ENCODE peak calls at places on chromosomes 12 and 14, in nine cellular contexts. One of them, this sample, is unnamed.

GRCh38 chr14:56488306-56488705 is 91.3 kb upstream of the TMEM260 start:
- DNase-seq in astrocyte: no peak
- DNase-seq in mucosa of descending colon: no peak
- DNase-seq in breast epithelium: no peak
- DNase-seq in CD8-positive, alpha-beta T cell: no peak
- DNase-seq in spleen: no peak
- DNase-seq in pancreas: no peak
- DNase-seq in cardiac muscle cell: no peak
- DNase-seq in fibroblast of mammary gland: no peak
- DNase-seq in this sample: no peak

GRCh38 chr12:104859144-104859543 is 98.9 kb downstream of the SLC41A2 start:
- DNase-seq in cardiac muscle cell: no peak
- DNase-seq in fibroblast of mammary gland: peak; percentile 77
- DNase-seq in mucosa of descending colon: no peak
- DNase-seq in pancreas: no peak
- DNase-seq in spleen: no peak
- DNase-seq in astrocyte: peak; percentile 93
- DNase-seq in breast epithelium: no peak
- DNase-seq in CD8-positive, alpha-beta T cell: no peak
- DNase-seq in this sample: no peak

GRCh38 chr12:64665506-64665905 is 55.2 kb downstream of the RASSF3 start:
- DNase-seq in astrocyte: peak; percentile 18
- DNase-seq in fibroblast of mammary gland: peak; percentile 6
- DNase-seq in CD8-positive, alpha-beta T cell: peak; percentile 69
- DNase-seq in breast epithelium: no peak
- DNase-seq in spleen: no peak
- DNase-seq in cardiac muscle cell: no peak
- DNase-seq in mucosa of descending colon: no peak
- DNase-seq in pancreas: peak; percentile 67
- DNase-seq in this sample: peak; percentile 77

GRCh38 chr12:989051-989450 is 2.0 kb upstream of the ERC1 start:
- DNase-seq in astrocyte: no peak
- DNase-seq in spleen: no peak
- DNase-seq in pancreas: no peak
- DNase-seq in CD8-positive, alpha-beta T cell: no peak
- DNase-seq in cardiac muscle cell: no peak
- DNase-seq in breast epithelium: no peak
- DNase-seq in fibroblast of mammary gland: no peak
- DNase-seq in mucosa of descending colon: no peak
- DNase-seq in this sample: no peak

GRCh38 chr12:91999823-92000222 is 145.8 kb downstream of the BTG1 start:
- DNase-seq in astrocyte: no peak
- DNase-seq in CD8-positive, alpha-beta T cell: no peak
- DNase-seq in fibroblast of mammary gland: no peak
- DNase-seq in mucosa of descending colon: no peak
- DNase-seq in cardiac muscle cell: no peak
- DNase-seq in pancreas: no peak
- DNase-seq in breast epithelium: no peak
- DNase-seq in spleen: no peak
- DNase-seq in this sample: no peak

GRCh38 chr14:51147183-51147582 is 52.3 kb upstream of the TRIM9 start:
- DNase-seq in mucosa of descending colon: no peak
- DNase-seq in fibroblast of mammary gland: peak; percentile 85
- DNase-seq in CD8-positive, alpha-beta T cell: no peak
- DNase-seq in spleen: no peak
- DNase-seq in pancreas: no peak
- DNase-seq in breast epithelium: no peak
- DNase-seq in astrocyte: no peak
- DNase-seq in cardiac muscle cell: no peak
- DNase-seq in this sample: no peak

GRCh38 chr14:75875958-75876357 is 105.8 kb downstream of the TGFB3 start:
- DNase-seq in pancreas: no peak
- DNase-seq in mucosa of descending colon: no peak
- DNase-seq in spleen: no peak
- DNase-seq in cardiac muscle cell: no peak
- DNase-seq in CD8-positive, alpha-beta T cell: no peak
- DNase-seq in astrocyte: no peak
- DNase-seq in breast epithelium: no peak
- DNase-seq in fibroblast of mammary gland: peak; percentile 50
- DNase-seq in this sample: no peak

GRCh38 chr14:47207636-47208035 is 467.8 kb downstream of the MDGA2 start:
- DNase-seq in CD8-positive, alpha-beta T cell: no peak
- DNase-seq in cardiac muscle cell: no peak
- DNase-seq in mucosa of descending colon: no peak
- DNase-seq in astrocyte: no peak
- DNase-seq in breast epithelium: no peak
- DNase-seq in spleen: no peak
- DNase-seq in fibroblast of mammary gland: peak; percentile 2
- DNase-seq in pancreas: no peak
- DNase-seq in this sample: peak; percentile 10

GRCh38 chr12:90945070-90945649 is 9.8 kb downstream of the CCER1 start:
- DNase-seq in pancreas: no peak
- DNase-seq in cardiac muscle cell: peak; percentile 48
- DNase-seq in mucosa of descending colon: no peak
- DNase-seq in breast epithelium: no peak
- DNase-seq in CD8-positive, alpha-beta T cell: no peak
- DNase-seq in fibroblast of mammary gland: peak; percentile 53
- DNase-seq in astrocyte: peak; percentile 12
- DNase-seq in spleen: no peak
- DNase-seq in this sample: peak; percentile 20

GRCh38 chr14:101519090-101519489 is 42.2 kb upstream of the DIO3 start:
- DNase-seq in astrocyte: no peak
- DNase-seq in breast epithelium: no peak
- DNase-seq in fibroblast of mammary gland: no peak
- DNase-seq in CD8-positive, alpha-beta T cell: no peak
- DNase-seq in cardiac muscle cell: no peak
- DNase-seq in pancreas: no peak
- DNase-seq in spleen: no peak
- DNase-seq in mucosa of descending colon: no peak
- DNase-seq in this sample: no peak

GRCh38 chr14:92456215-92457017 is 57.2 kb upstream of the RIN3 start:
- DNase-seq in fibroblast of mammary gland: peak; percentile 78
- DNase-seq in mucosa of descending colon: peak; percentile 41
- DNase-seq in pancreas: no peak
- DNase-seq in spleen: peak; percentile 91
- DNase-seq in breast epithelium: no peak
- DNase-seq in CD8-positive, alpha-beta T cell: no peak
- DNase-seq in cardiac muscle cell: peak; percentile 83
- DNase-seq in astrocyte: peak; percentile 33
- DNase-seq in this sample: peak; percentile 87

GRCh38 chr12:75815756-75816155 is 215.8 kb downstream of the PHLDA1 start:
- DNase-seq in pancreas: no peak
- DNase-seq in mucosa of descending colon: no peak
- DNase-seq in spleen: no peak
- DNase-seq in fibroblast of mammary gland: peak; percentile 49
- DNase-seq in astrocyte: peak; percentile 66
- DNase-seq in breast epithelium: no peak
- DNase-seq in CD8-positive, alpha-beta T cell: no peak
- DNase-seq in cardiac muscle cell: no peak
- DNase-seq in this sample: no peak

GRCh38 chr14:101065696-101066694 is 162.5 kb upstream of the RTL1 start:
- DNase-seq in fibroblast of mammary gland: no peak
- DNase-seq in cardiac muscle cell: no peak
- DNase-seq in spleen: peak; percentile 60
- DNase-seq in astrocyte: no peak
- DNase-seq in mucosa of descending colon: no peak
- DNase-seq in breast epithelium: no peak
- DNase-seq in CD8-positive, alpha-beta T cell: no peak
- DNase-seq in pancreas: no peak
- DNase-seq in this sample: no peak

GRCh38 chr12:106673151-106673550 is 90.3 kb downstream of the RFX4 start:
- DNase-seq in CD8-positive, alpha-beta T cell: no peak
- DNase-seq in astrocyte: no peak
- DNase-seq in breast epithelium: no peak
- DNase-seq in pancreas: no peak
- DNase-seq in cardiac muscle cell: peak; percentile 32
- DNase-seq in fibroblast of mammary gland: no peak
- DNase-seq in mucosa of descending colon: no peak
- DNase-seq in spleen: no peak
- DNase-seq in this sample: peak; percentile 5

GRCh38 chr14:75315143-75315542 is 36.5 kb downstream of the FOS start:
- DNase-seq in mucosa of descending colon: no peak
- DNase-seq in spleen: no peak
- DNase-seq in CD8-positive, alpha-beta T cell: no peak
- DNase-seq in breast epithelium: no peak
- DNase-seq in cardiac muscle cell: no peak
- DNase-seq in astrocyte: peak; percentile 67
- DNase-seq in pancreas: peak; percentile 33
- DNase-seq in fibroblast of mammary gland: peak; percentile 69
- DNase-seq in this sample: no peak

GRCh38 chr12:27999521-27999920 is 27.0 kb upstream of the PTHLH start:
- DNase-seq in CD8-positive, alpha-beta T cell: no peak
- DNase-seq in cardiac muscle cell: no peak
- DNase-seq in mucosa of descending colon: no peak
- DNase-seq in astrocyte: peak; percentile 88
- DNase-seq in pancreas: no peak
- DNase-seq in breast epithelium: no peak
- DNase-seq in spleen: no peak
- DNase-seq in fibroblast of mammary gland: peak; percentile 77
- DNase-seq in this sample: no peak

GRCh38 chr14:100336618-100337530 is 13.7 kb downstream of the SLC25A47 start:
- DNase-seq in breast epithelium: no peak
- DNase-seq in pancreas: no peak
- DNase-seq in cardiac muscle cell: no peak
- DNase-seq in spleen: peak; percentile 44
- DNase-seq in astrocyte: no peak
- DNase-seq in CD8-positive, alpha-beta T cell: no peak
- DNase-seq in mucosa of descending colon: no peak
- DNase-seq in fibroblast of mammary gland: no peak
- DNase-seq in this sample: no peak

GRCh38 chr14:103196716-103197115 is 73.5 kb downstream of the TNFAIP2 start:
- DNase-seq in breast epithelium: no peak
- DNase-seq in mucosa of descending colon: no peak
- DNase-seq in cardiac muscle cell: no peak
- DNase-seq in pancreas: no peak
- DNase-seq in fibroblast of mammary gland: no peak
- DNase-seq in spleen: no peak
- DNase-seq in CD8-positive, alpha-beta T cell: no peak
- DNase-seq in astrocyte: no peak
- DNase-seq in this sample: no peak

DNA sequence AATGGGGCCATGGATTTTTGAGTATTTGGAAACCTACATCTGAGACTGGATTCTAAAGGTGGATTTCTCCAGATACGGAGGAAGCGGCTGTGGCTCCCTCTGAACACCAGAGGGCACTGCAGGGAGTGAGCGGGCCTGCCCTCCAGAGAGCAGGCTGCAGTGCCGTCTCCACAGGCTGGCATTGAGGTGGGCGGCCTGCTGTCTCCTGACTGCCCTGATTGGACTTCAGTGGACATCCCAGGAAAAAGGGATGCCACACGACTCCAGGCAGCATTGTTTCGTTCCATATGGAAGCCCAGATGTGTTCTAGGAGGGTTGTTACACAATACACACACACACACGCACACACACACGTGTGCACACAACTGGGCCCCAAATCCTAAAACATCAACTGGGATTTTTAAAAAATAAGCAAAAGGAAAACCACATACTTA is 20.9 kb upstream of the ANO2 start:
- DNase-seq in breast epithelium: no peak
- DNase-seq in cardiac muscle cell: peak; percentile 74
- DNase-seq in CD8-positive, alpha-beta T cell: peak; percentile 35
- DNase-seq in mucosa of descending colon: peak; percentile 52
- DNase-seq in spleen: no peak
- DNase-seq in pancreas: peak; percentile 11
- DNase-seq in fibroblast of mammary gland: peak; percentile 35
- DNase-seq in astrocyte: peak; percentile 10
- DNase-seq in this sample: peak; percentile 85
- H3K4me3 ChIP-seq in breast epithelium: no peak overlapping the region
- H3K4me3 ChIP-seq in cardiac muscle cell: no peak overlapping the region
- H3K4me3 ChIP-seq in CD8-positive, alpha-beta T cell: no peak overlapping the region
- H3K4me3 ChIP-seq in mucosa of descending colon: no peak overlapping the region
- H3K4me3 ChIP-seq in spleen: no peak overlapping the region
- H3K4me3 ChIP-seq in pancreas: no peak overlapping the region
- H3K4me3 ChIP-seq in fibroblast of mammary gland: no peak overlapping the region
- H3K4me3 ChIP-seq in astrocyte: no peak overlapping the region
- H3K4me3 ChIP-seq in this sample: no peak overlapping the region

GRCh38 chr14:31934767-31935266 is 142.3 kb upstream of the ARHGAP5 start:
- DNase-seq in fibroblast of mammary gland: peak; percentile 64
- DNase-seq in spleen: no peak
- DNase-seq in CD8-positive, alpha-beta T cell: no peak
- DNase-seq in astrocyte: peak; percentile 48
- DNase-seq in breast epithelium: peak; percentile 54
- DNase-seq in pancreas: no peak
- DNase-seq in cardiac muscle cell: peak; percentile 70
- DNase-seq in mucosa of descending colon: peak; percentile 60
- DNase-seq in this sample: peak; percentile 85
- TF ChIP-seq CTCF in fibroblast of mammary gland: peak; percentile 48
- TF ChIP-seq CTCF in spleen: no peak
- TF ChIP-seq CTCF in CD8-positive, alpha-beta T cell: no peak
- TF ChIP-seq CTCF in astrocyte: no peak
- TF ChIP-seq CTCF in breast epithelium: peak; percentile 58
- TF ChIP-seq CTCF in pancreas: no peak
- TF ChIP-seq CTCF in cardiac muscle cell: peak; percentile 68
- TF ChIP-seq CTCF in mucosa of descending colon: no peak
- TF ChIP-seq CTCF in this sample: peak; percentile 48

GRCh38 chr14:93978735-93979134 is 2.4 kb upstream of the ASB2 start:
- DNase-seq in astrocyte: no peak
- DNase-seq in fibroblast of mammary gland: no peak
- DNase-seq in spleen: no peak
- DNase-seq in pancreas: no peak
- DNase-seq in mucosa of descending colon: no peak
- DNase-seq in breast epithelium: no peak
- DNase-seq in CD8-positive, alpha-beta T cell: no peak
- DNase-seq in cardiac muscle cell: no peak
- DNase-seq in this sample: no peak
- H3K4me3 ChIP-seq in astrocyte: no peak overlapping the region
- H3K4me3 ChIP-seq in fibroblast of mammary gland: no peak overlapping the region
- H3K4me3 ChIP-seq in spleen: no peak overlapping the region
- H3K4me3 ChIP-seq in pancreas: no peak overlapping the region
- H3K4me3 ChIP-seq in mucosa of descending colon: no peak overlapping the region
- H3K4me3 ChIP-seq in breast epithelium: no peak overlapping the region
- H3K4me3 ChIP-seq in CD8-positive, alpha-beta T cell: no peak overlapping the region
- H3K4me3 ChIP-seq in cardiac muscle cell: no peak overlapping the region
- H3K4me3 ChIP-seq in this sample: no peak overlapping the region

GRCh38 chr12:101880769-101881168 is 3.4 kb downstream of the DRAM1 start:
- DNase-seq in cardiac muscle cell: no peak
- DNase-seq in pancreas: no peak
- DNase-seq in fibroblast of mammary gland: no peak
- DNase-seq in astrocyte: no peak
- DNase-seq in spleen: no peak
- DNase-seq in mucosa of descending colon: no peak
- DNase-seq in CD8-positive, alpha-beta T cell: no peak
- DNase-seq in breast epithelium: no peak
- DNase-seq in this sample: no peak

GRCh38 chr12:101875112-101875961 is 2.0 kb upstream of the DRAM1 start:
- DNase-seq in fibroblast of mammary gland: no peak
- DNase-seq in breast epithelium: no peak
- DNase-seq in mucosa of descending colon: no peak
- DNase-seq in spleen: no peak
- DNase-seq in CD8-positive, alpha-beta T cell: no peak
- DNase-seq in pancreas: no peak
- DNase-seq in astrocyte: peak; percentile 22
- DNase-seq in cardiac muscle cell: no peak
- DNase-seq in this sample: no peak

GRCh38 chr12:101877816-101878811 is 734 bp downstream of the DRAM1 start:
- DNase-seq in spleen: no peak
- DNase-seq in mucosa of descending colon: no peak
- DNase-seq in CD8-positive, alpha-beta T cell: no peak
- DNase-seq in astrocyte: no peak
- DNase-seq in pancreas: no peak
- DNase-seq in cardiac muscle cell: peak; percentile 1
- DNase-seq in fibroblast of mammary gland: no peak
- DNase-seq in breast epithelium: no peak
- DNase-seq in this sample: peak; percentile 45

GRCh38 chr12:101881228-101881627 is 3.8 kb downstream of the DRAM1 start:
- DNase-seq in fibroblast of mammary gland: no peak
- DNase-seq in astrocyte: no peak
- DNase-seq in mucosa of descending colon: no peak
- DNase-seq in cardiac muscle cell: no peak
- DNase-seq in spleen: no peak
- DNase-seq in breast epithelium: no peak
- DNase-seq in CD8-positive, alpha-beta T cell: no peak
- DNase-seq in pancreas: no peak
- DNase-seq in this sample: no peak

GRCh38 chr12:101876861-101877815 is at the start of gene DRAM1:
- DNase-seq in cardiac muscle cell: peak; percentile 76
- DNase-seq in mucosa of descending colon: peak; percentile 94
- DNase-seq in fibroblast of mammary gland: peak; percentile 86
- DNase-seq in astrocyte: peak; percentile 78
- DNase-seq in breast epithelium: peak; percentile 85
- DNase-seq in spleen: peak; percentile 98
- DNase-seq in CD8-positive, alpha-beta T cell: peak; percentile 67
- DNase-seq in pancreas: peak; percentile 87
- DNase-seq in this sample: peak; percentile 90
- TF ChIP-seq CTCF in cardiac muscle cell: no peak
- TF ChIP-seq CTCF in mucosa of descending colon: no peak
- TF ChIP-seq CTCF in fibroblast of mammary gland: no peak
- TF ChIP-seq CTCF in astrocyte: no peak
- TF ChIP-seq CTCF in breast epithelium: no peak
- TF ChIP-seq CTCF in spleen: no peak
- TF ChIP-seq CTCF in CD8-positive, alpha-beta T cell: no peak
- TF ChIP-seq CTCF in pancreas: no peak
- TF ChIP-seq CTCF in this sample: no peak

This sample was measured in GM23338.